ENCODE peak calls at places on chromosomes 3 and 15, in five cellular contexts. One of them, this sample, is unnamed.

GRCh38 chr3:96266395-96267187 is 547.8 kb upstream of the EPHA6 start:
- DNase-seq in HCEC 1CT: peak; percentile 66
- DNase-seq in GM19239: no peak
- DNase-seq in HEK293T: no peak
- DNase-seq in nephron progenitor cell: no peak
- DNase-seq in this sample: peak; percentile 90

GRCh38 chr15:31153531-31153930 is 52.0 kb upstream of the TRPM1 start:
- DNase-seq in HEK293T: no peak
- DNase-seq in GM19239: no peak
- DNase-seq in HCEC 1CT: no peak
- DNase-seq in nephron progenitor cell: no peak
- DNase-seq in this sample: no peak

GRCh38 chr15:85142324-85142723 is 160.7 kb downstream of the PDE8A start:
- DNase-seq in HEK293T: no peak
- DNase-seq in GM19239: no peak
- DNase-seq in HCEC 1CT: peak; percentile 69
- DNase-seq in nephron progenitor cell: no peak
- DNase-seq in this sample: peak; percentile 72

GRCh38 chr3:184845819-184846218 is 33.9 kb downstream of the VPS8 start:
- DNase-seq in GM19239: no peak
- DNase-seq in HEK293T: no peak
- DNase-seq in HCEC 1CT: no peak
- DNase-seq in nephron progenitor cell: no peak
- DNase-seq in this sample: no peak

GRCh38 chr15:97759363-97759762 is 201.1 kb upstream of the ARRDC4 start:
- DNase-seq in HEK293T: no peak
- DNase-seq in HCEC 1CT: peak; percentile 4
- DNase-seq in nephron progenitor cell: no peak
- DNase-seq in GM19239: no peak
- DNase-seq in this sample: peak; percentile 52

GRCh38 chr3:46930945-46931403 is 45.6 kb downstream of the CCDC12 start:
- DNase-seq in GM19239: no peak
- DNase-seq in nephron progenitor cell: no peak
- DNase-seq in HCEC 1CT: no peak
- DNase-seq in HEK293T: no peak
- DNase-seq in this sample: no peak

GRCh38 chr3:42652611-42653302 is 740 bp upstream of the ZBTB47 start:
- DNase-seq in nephron progenitor cell: no peak
- DNase-seq in HCEC 1CT: peak; percentile 87
- DNase-seq in GM19239: no peak
- DNase-seq in HEK293T: no peak
- DNase-seq in this sample: peak; percentile 97

GRCh38 chr15:82568986-82569385 is 28.7 kb upstream of the RPS17 start:
- DNase-seq in GM19239: no peak
- DNase-seq in HCEC 1CT: no peak
- DNase-seq in HEK293T: no peak
- DNase-seq in nephron progenitor cell: no peak
- DNase-seq in this sample: no peak

GRCh38 chr3:195897853-195898415 is 10.4 kb downstream of the TNK2 start:
- DNase-seq in HEK293T: no peak
- DNase-seq in GM19239: no peak
- DNase-seq in HCEC 1CT: no peak
- DNase-seq in nephron progenitor cell: no peak
- DNase-seq in this sample: peak; percentile 87

GRCh38 chr3:161266731-161267150 is 45.6 kb downstream of the NMD3 start:
- DNase-seq in HCEC 1CT: peak; percentile 85
- DNase-seq in GM19239: no peak
- DNase-seq in HEK293T: no peak
- DNase-seq in nephron progenitor cell: no peak
- DNase-seq in this sample: peak; percentile 62

This sample was measured in NCI-H226.